ENCODE peak calls at places on chromosome 19, in six cellular contexts. B is OCI-LY7, L is brain microvascular endothelial cell, G is Peyer's patch, H is spleen, D is pancreas. V is an unnamed sample.

GRCh38 chr19:6103217-6103644 is 7.1 kb downstream of the RFX2 start:
- DNase-seq in B (no peak), L (peak; percentile 63), G (no peak), H (no peak), D (peak; percentile 80), V (peak; percentile 79)

GRCh38 chr19:34489175-34489574 is 7.6 kb downstream of the WTIP start:
- DNase-seq in B (no peak), L (no peak), G (no peak), H (no peak), D (no peak), V (no peak)

GRCh38 chr19:31120952-31121351 is 228.3 kb downstream of the TSHZ3 start:
- DNase-seq in B (no peak), L (no peak), G (no peak), H (no peak), D (no peak), V (no peak)

GRCh38 chr19:49475995-49476880 is 2.2 kb downstream of the FLT3LG start:
- DNase-seq in B (peak; percentile 60), L (no peak), G (peak; percentile 53), H (no peak), D (no peak), V (no peak)

GRCh38 chr19:35295792-35296462 is 4.0 kb downstream of the MAG start:
- DNase-seq in B (peak; percentile 92), L (no peak), G (no peak), H (peak; percentile 91), D (no peak), V (no peak)

GRCh38 chr19:36207605-36208252 is 6.7 kb downstream of the ZNF565 start:
- DNase-seq in B (no peak), L (no peak), G (no peak), H (no peak), D (no peak), V (no peak)

GRCh38 chr19:2223959-2224358 is 12.2 kb downstream of the PLEKHJ1 start:
- DNase-seq in B (peak; percentile 91), L (no peak), G (no peak), H (peak; percentile 92), D (no peak), V (no peak)

GRCh38 chr19:11581740-11582139 is 4.3 kb upstream of the ACP5 start:
- DNase-seq in B (peak; percentile 92), L (peak; percentile 10), G (no peak), H (peak; percentile 89), D (no peak), V (no peak)

GRCh38 chr19:45805719-45806118 is 9.4 kb downstream of the RSPH6A start:
- DNase-seq in B (no peak), L (no peak), G (no peak), H (no peak), D (no peak), V (no peak)

GRCh38 chr19:3479819-3480215 is 508 bp downstream of the SMIM24 start:
- DNase-seq in B (peak; percentile 90), L (no peak), G (peak; percentile 75), H (no peak), D (peak; percentile 68), V (no peak)

GRCh38 chr19:49331616-49332055 is 3.6 kb upstream of the CD37 start:
- DNase-seq in B (peak; percentile 91), L (peak; percentile 54), G (no peak), H (peak; percentile 91), D (no peak), V (no peak)

GRCh38 chr19:32748497-32748896 is 28.9 kb downstream of the TDRD12 start:
- DNase-seq in B (peak; percentile 38), L (no peak), G (no peak), H (no peak), D (no peak), V (no peak)

GRCh38 chr19:45784096-45784495 is 1.8 kb upstream of the DMPK start:
- DNase-seq in B (no peak), L (no peak), G (no peak), H (no peak), D (no peak), V (no peak)

GRCh38 chr19:4295972-4296771 is 6.0 kb downstream of the TMIGD2 start:
- DNase-seq in B (peak; percentile 50), L (no peak), G (no peak), H (no peak), D (no peak), V (no peak)

GRCh38 chr19:29674374-29675119 is 9.3 kb downstream of the PLEKHF1 start:
- DNase-seq in B (no peak), L (no peak), G (no peak), H (peak; percentile 80), D (peak; percentile 59), V (no peak)

GRCh38 chr19:5171711-5172110 is 168.9 kb downstream of the PTPRS start:
- DNase-seq in B (no peak), L (no peak), G (no peak), H (no peak), D (no peak), V (no peak)

GRCh38 chr19:55340144-55340783 is 588 bp downstream of the KMT5C start:
- DNase-seq in B (no peak), L (no peak), G (peak; percentile 58), H (peak; percentile 83), D (peak; percentile 79), V (no peak)

GRCh38 chr19:32829345-32829896 is 40.1 kb downstream of the SLC7A9 start:
- DNase-seq in B (no peak), L (no peak), G (no peak), H (no peak), D (no peak), V (no peak)

GRCh38 chr19:54333586-54334298 is 5.2 kb downstream of the LILRA4 start:
- DNase-seq in B (no peak), L (no peak), G (no peak), H (no peak), D (no peak), V (no peak)

GRCh38 chr19:7905298-7905697 is 1.6 kb downstream of the MAP2K7 start:
- DNase-seq in B (no peak), L (no peak), G (no peak), H (peak; percentile 81), D (peak; percentile 80), V (peak; percentile 77)

GRCh38 chr19:42410371-42410770 is 16.8 kb downstream of the LIPE start:
- DNase-seq in B (no peak), L (no peak), G (no peak), H (no peak), D (no peak), V (peak; percentile 75)

GRCh38 chr19:39996218-39996810 is 546 bp upstream of the ZNF546 start:
- DNase-seq in B (peak; percentile 50), L (peak; percentile 69), G (no peak), H (no peak), D (no peak), V (no peak)

GRCh38 chr19:11420429-11420893 is 1.3 kb upstream of the RGL3 start:
- DNase-seq in B (no peak), L (no peak), G (no peak), H (peak; percentile 81), D (peak; percentile 67), V (no peak)

GRCh38 chr19:20247016-20247683 is 80.1 kb downstream of the ZNF486 start:
- DNase-seq in B (peak; percentile 77), L (no peak), G (no peak), H (no peak), D (peak; percentile 49), V (no peak)

GRCh38 chr19:35223084-35223790 is 5.3 kb downstream of the FAM187B start:
- DNase-seq in B (no peak), L (no peak), G (no peak), H (no peak), D (no peak), V (no peak)

GRCh38 chr19:1406496-1406817 is 929 bp upstream of the DAZAP1 start:
- DNase-seq in B (no peak), L (no peak), G (no peak), H (no peak), D (no peak), V (no peak)

GRCh38 chr19:35455616-35456201 is 7.7 kb downstream of the FFAR2 start:
- DNase-seq in B (no peak), L (no peak), G (no peak), H (no peak), D (no peak), V (no peak)

GRCh38 chr19:48596679-48597465 is 9.7 kb upstream of the SPACA4 start:
- DNase-seq in B (no peak), L (no peak), G (no peak), H (no peak), D (peak; percentile 50), V (no peak)

GRCh38 chr19:6060600-6061391 is 49.5 kb downstream of the RFX2 start:
- DNase-seq in B (no peak), L (no peak), G (no peak), H (no peak), D (no peak), V (peak; percentile 78)

GRCh38 chr19:7191946-7192691 is 102.1 kb downstream of the INSR start:
- DNase-seq in B (no peak), L (no peak), G (no peak), H (no peak), D (no peak), V (no peak)

DNA sequence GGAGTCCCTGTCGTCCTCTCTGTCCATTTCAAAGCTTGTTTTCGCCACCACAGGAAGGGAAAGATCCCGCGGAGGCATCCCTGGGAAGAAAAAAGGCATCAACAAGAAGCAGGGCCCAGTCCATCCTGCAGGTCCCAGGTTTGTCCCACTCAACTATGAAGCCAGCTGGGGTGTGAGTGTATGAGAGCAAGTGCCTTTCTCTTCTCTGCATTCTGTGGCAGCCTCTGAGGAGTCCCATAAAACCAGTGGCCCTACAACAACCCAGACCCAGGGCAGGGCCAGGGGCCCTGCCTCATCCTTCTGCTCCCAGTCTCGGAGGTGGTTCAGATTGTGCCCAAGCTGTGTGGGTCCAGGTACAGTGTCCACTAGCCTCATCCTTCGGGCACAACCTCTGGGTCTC is 18.9 kb downstream of the PEG3 start:
- DNase-seq in B (no peak), L (no peak), G (no peak), H (no peak), D (no peak), V (no peak)
- H3K27ac ChIP-seq in B (no peak overlapping the region), L (no peak overlapping the region), G (no peak overlapping the region), H (no peak overlapping the region), D (no peak overlapping the region), V (no peak overlapping the region)

DNA sequence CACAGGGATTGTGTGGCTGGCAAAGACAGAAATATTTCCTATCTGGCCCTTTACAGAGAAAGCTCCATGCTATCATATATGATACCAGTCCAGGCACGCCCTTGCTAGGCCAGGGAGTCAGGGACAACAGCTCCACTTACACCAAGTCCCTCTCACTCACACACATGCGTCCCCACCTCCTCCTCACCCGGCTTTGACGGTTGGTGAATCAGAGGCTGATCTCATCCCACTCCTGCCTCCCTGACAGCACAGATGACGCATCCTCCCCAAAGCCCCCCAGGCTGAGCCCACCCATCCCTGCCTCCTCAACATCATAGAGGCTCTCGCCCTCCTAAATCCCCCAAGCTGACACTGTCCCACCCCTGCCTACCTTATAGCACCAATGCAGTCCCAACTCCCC is 62.7 kb downstream of the F2RL3 start:
- DNase-seq in B (no peak), L (no peak), G (no peak), H (no peak), D (no peak), V (no peak)
- H3K27ac ChIP-seq in B (no peak overlapping the region), L (no peak overlapping the region), G (no peak overlapping the region), H (no peak overlapping the region), D (no peak overlapping the region), V (no peak overlapping the region)

GRCh38 chr19:9752701-9753443 is 15.7 kb downstream of the ZNF846 start:
- DNase-seq in B (no peak), L (no peak), G (no peak), H (no peak), D (no peak), V (no peak)

GRCh38 chr19:9751449-9751848 is 17.1 kb downstream of the ZNF846 start:
- DNase-seq in B (no peak), L (no peak), G (no peak), H (no peak), D (no peak), V (no peak)
- H3K27ac ChIP-seq in B (no peak overlapping the region), L (no peak overlapping the region), G (no peak overlapping the region), H (no peak overlapping the region), D (no peak overlapping the region), V (no peak overlapping the region)

GRCh38 chr19:19062454-19063182 is 1.2 kb upstream of the SLC25A42 start:
- DNase-seq in B (peak; percentile 16), L (peak; percentile 11), G (no peak), H (no peak), D (no peak), V (peak; percentile 70)
- H3K27ac ChIP-seq in B (peak overlapping the region; percentile 35), L (no peak overlapping the region), G (peak overlapping the region; percentile 83), H (peak overlapping the region; percentile 87), D (peak overlapping the region; percentile 28), V (peak overlapping the region; percentile 50)